ENCODE peak calls at places on chromosomes 7 and 10, in eight cellular contexts. X is astrocyte, E is GM06990, D is astrocyte of the spinal cord, R is kidney epithelial cell, Q is A549, W is RWPE2, G is fibroblast of lung. C is an unnamed sample.

GRCh38 chr10:22229756-22230330 is 12.0 kb upstream of the EBLN1 start:
- DNase-seq in X (no peak), E (no peak), D (peak; percentile 24), R (no peak), Q (no peak), W (no peak), G (peak; percentile 34), C (peak; percentile 8)

GRCh38 chr7:99139031-99139430 is 4.9 kb downstream of the SMURF1 start:
- DNase-seq in X (peak; percentile 65), E (no peak), D (no peak), R (no peak), Q (no peak), W (no peak), G (peak; percentile 62), C (peak; percentile 87)

GRCh38 chr7:54705436-54705835 is 53.6 kb downstream of the SEC61G start:
- DNase-seq in X (peak; percentile 31), E (no peak), D (peak; percentile 43), R (peak; percentile 60), Q (peak; percentile 78), W (no peak), G (peak; percentile 31), C (peak; percentile 42)

GRCh38 chr10:70656489-70656888 is 15.8 kb upstream of the ADAMTS14 start:
- DNase-seq in X (peak; percentile 100), E (no peak), D (peak; percentile 99), R (peak; percentile 99), Q (no peak), W (peak; percentile 81), G (peak; percentile 97), C (peak; percentile 98)

GRCh38 chr10:48778193-48778857 is 93.7 kb downstream of the WDFY4 start:
- DNase-seq in X (no peak), E (no peak), D (no peak), R (no peak), Q (no peak), W (no peak), G (no peak), C (no peak)

GRCh38 chr10:7942859-7943258 is 111.6 kb upstream of the GATA3 start:
- DNase-seq in X (no peak), E (no peak), D (no peak), R (no peak), Q (no peak), W (no peak), G (no peak), C (no peak)

GRCh38 chr10:88082391-88082790 is 219.0 kb downstream of the PTEN start:
- DNase-seq in X (no peak), E (no peak), D (no peak), R (no peak), Q (no peak), W (no peak), G (no peak), C (no peak)

GRCh38 chr7:22849158-22849557 is 26.5 kb upstream of the TOMM7 start:
- DNase-seq in X (no peak), E (no peak), D (no peak), R (no peak), Q (no peak), W (no peak), G (peak; percentile 46), C (peak; percentile 82)

GRCh38 chr10:85946713-85947326 is 419.8 kb downstream of the GRID1 start:
- DNase-seq in X (no peak), E (peak; percentile 83), D (no peak), R (no peak), Q (no peak), W (no peak), G (no peak), C (no peak)

GRCh38 chr10:20890491-20891337 is 6.4 kb downstream of the NEBL start:
- DNase-seq in X (peak; percentile 70), E (no peak), D (peak; percentile 33), R (no peak), Q (no peak), W (no peak), G (peak; percentile 49), C (no peak)

GRCh38 chr10:34249634-34250033 is 565.5 kb downstream of the PARD3 start:
- DNase-seq in X (no peak), E (no peak), D (no peak), R (no peak), Q (peak; percentile 60), W (no peak), G (no peak), C (no peak)

GRCh38 chr10:13560597-13560996 is 26.2 kb upstream of the PRPF18 start:
- DNase-seq in X (peak; percentile 78), E (no peak), D (peak; percentile 68), R (peak; percentile 94), Q (peak; percentile 10), W (no peak), G (peak; percentile 30), C (peak; percentile 1)

GRCh38 chr10:90920986-90921643 is at the start of gene ANKRD1:
- DNase-seq in X (peak; percentile 95), E (no peak), D (peak; percentile 83), R (peak; percentile 98), Q (peak; percentile 95), W (peak; percentile 66), G (peak; percentile 68), C (peak; percentile 90)

GRCh38 chr10:103592186-103593021 is 98.9 kb downstream of the NEURL1 start:
- DNase-seq in X (no peak), E (no peak), D (peak; percentile 15), R (no peak), Q (peak; percentile 56), W (no peak), G (peak; percentile 32), C (peak; percentile 29)

GRCh38 chr7:40763319-40764287 is 628.8 kb downstream of the SUGCT start:
- DNase-seq in X (peak; percentile 53), E (no peak), D (peak; percentile 46), R (no peak), Q (no peak), W (no peak), G (peak; percentile 82), C (peak; percentile 91)

GRCh38 chr7:71145906-71146901 is 14.3 kb downstream of the GALNT17 start:
- DNase-seq in X (no peak), E (no peak), D (no peak), R (no peak), Q (no peak), W (no peak), G (no peak), C (no peak)

GRCh38 chr10:113982296-113982695 is 61.4 kb upstream of the ADRB1 start:
- DNase-seq in X (no peak), E (no peak), D (no peak), R (no peak), Q (no peak), W (no peak), G (no peak), C (no peak)

GRCh38 chr10:113978802-113979201 is 64.9 kb upstream of the ADRB1 start:
- DNase-seq in X (no peak), E (no peak), D (no peak), R (no peak), Q (no peak), W (no peak), G (no peak), C (no peak)

GRCh38 chr10:113980408-113981087 is 63.1 kb upstream of the ADRB1 start:
- DNase-seq in X (no peak), E (no peak), D (no peak), R (no peak), Q (peak; percentile 21), W (no peak), G (no peak), C (no peak)

GRCh38 chr10:113979378-113979777 is 64.3 kb upstream of the ADRB1 start:
- DNase-seq in X (no peak), E (no peak), D (no peak), R (no peak), Q (no peak), W (no peak), G (no peak), C (no peak)

DNA sequence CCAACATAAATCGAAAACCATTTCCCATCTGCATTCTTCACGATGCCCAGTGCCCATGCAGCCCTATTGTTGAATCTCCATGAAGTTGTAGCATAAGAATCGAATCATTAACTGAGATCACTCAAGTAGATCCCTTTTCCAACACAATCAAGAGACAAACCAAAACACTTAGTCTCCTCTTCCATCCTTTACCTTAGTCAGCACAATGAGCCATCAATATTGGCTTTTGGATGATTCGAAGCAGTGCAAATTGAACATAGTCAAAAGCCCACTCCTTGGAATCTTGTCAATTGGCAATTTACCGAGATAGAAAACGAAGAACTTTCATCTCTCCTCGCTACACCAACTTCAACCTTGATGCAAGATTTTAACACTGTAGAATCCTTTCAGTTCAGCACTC is 66.5 kb upstream of the ADRB1 start:
- DNase-seq in X (no peak), E (no peak), D (no peak), R (no peak), Q (no peak), W (no peak), G (no peak), C (no peak)
- TF ChIP-seq CTCF in X (no peak), E (no peak), D (no peak), R (no peak), Q (no peak), W (no peak), G (no peak), C (no peak)

GRCh38 chr10:43816351-43817321 is 168.0 kb upstream of the ZNF32 start:
- DNase-seq in X (peak; percentile 92), E (peak; percentile 20), D (peak; percentile 53), R (no peak), Q (no peak), W (no peak), G (peak; percentile 53), C (peak; percentile 97)
- H3K4me3 ChIP-seq in X (no peak overlapping the region), E (no peak overlapping the region), D (no peak overlapping the region), R (no peak overlapping the region), Q (no peak overlapping the region), W (no peak overlapping the region), G (no peak overlapping the region), C (no peak overlapping the region)

GRCh38 chr10:43899224-43899959 is 250.7 kb upstream of the ZNF32 start:
- DNase-seq in X (no peak), E (no peak), D (no peak), R (no peak), Q (no peak), W (no peak), G (no peak), C (peak; percentile 22)
- TF ChIP-seq CTCF in X (no peak), E (no peak), D (no peak), R (no peak), Q (no peak), W (no peak), G (no peak), C (no peak)

DNA sequence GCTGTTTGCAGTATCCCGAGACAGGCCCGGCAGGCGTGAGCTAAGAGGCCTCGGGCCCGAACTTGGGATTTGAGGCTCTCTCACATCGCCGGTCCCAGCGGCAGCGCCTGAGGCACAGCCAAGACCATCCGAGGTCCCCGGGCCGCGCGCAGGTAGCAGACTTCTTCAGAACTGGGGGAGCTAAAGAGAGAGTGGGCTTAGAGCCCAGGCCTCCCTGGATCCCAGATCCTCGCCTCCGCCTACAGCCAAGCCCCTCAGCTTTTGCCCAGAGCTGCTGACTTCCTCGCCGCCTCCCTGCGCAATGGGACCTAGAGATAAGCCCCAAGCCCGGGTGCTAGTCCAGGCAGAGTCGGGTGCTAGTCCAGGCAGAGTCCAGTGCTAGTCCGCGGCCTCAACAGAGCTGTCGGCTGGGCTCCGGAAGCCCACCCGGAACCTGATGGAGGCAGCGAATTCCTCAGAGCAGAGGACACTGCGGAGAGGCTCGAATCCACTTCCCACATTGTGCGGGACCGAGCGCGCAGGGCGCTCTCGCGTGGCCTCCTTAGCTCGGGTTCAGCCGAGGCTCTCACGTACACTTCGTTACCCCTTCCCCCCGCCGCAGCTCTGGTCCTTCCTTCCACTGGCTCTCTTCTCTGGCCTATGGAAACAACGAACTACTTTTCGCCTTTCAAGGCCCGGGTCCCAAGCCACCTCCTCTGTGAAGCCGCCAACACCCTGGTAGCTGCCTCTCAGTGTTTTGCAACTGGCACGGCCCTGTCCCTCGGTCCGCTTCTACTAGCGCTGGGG is 5.8 kb downstream of the LBX1 start:
- DNase-seq in X (no peak), E (no peak), D (no peak), R (no peak), Q (no peak), W (no peak), G (no peak), C (no peak)
- H3K4me3 ChIP-seq in X (peak overlapping the region; percentile 14), E (peak overlapping the region; percentile 50), D (no peak overlapping the region), R (no peak overlapping the region), Q (no peak overlapping the region), W (no peak overlapping the region), G (peak overlapping the region; percentile 26), C (no peak overlapping the region)

C was measured in AG10803.